ENCODE peak calls at places on chromosomes 11 and 22, in six cellular contexts. B is DMS79 treated with DMSO at 0.1 percent for 48 hours; I is stimulated activated CD8-positive, alpha-beta memory T cell treated with anti-CD3 and anti-CD28 coated beads, Interleukin-7, amount 100 ng/mL, for 48 hours; C is SK-MEL-5; O is GM03348; X is CD8-positive, alpha-beta T cell. L is an unnamed sample.

GRCh38 chr11:61392991-61393595 is 706 bp downstream of the TMEM216 start:
- DNase-seq in C (no peak), B (peak; percentile 26), X (peak; percentile 49), O (peak; percentile 33), I (no peak), L (no peak)

GRCh38 chr11:64932324-64932723 is 3.4 kb downstream of the GPHA2 start:
- DNase-seq in I (no peak), C (no peak), B (no peak), O (no peak), X (no peak), L (no peak)

GRCh38 chr11:124760205-124760652 is 1.9 kb downstream of the ESAM start:
- DNase-seq in B (no peak), O (no peak), I (no peak), X (no peak), C (no peak), L (no peak)

GRCh38 chr11:96037267-96037990 is 113.5 kb upstream of the MTMR2 start:
- DNase-seq in I (no peak), C (no peak), B (peak; percentile 89), X (no peak), O (peak; percentile 41), L (no peak)

GRCh38 chr11:17581036-17581731 is 34.1 kb downstream of the OTOG start:
- DNase-seq in B (no peak), X (no peak), O (no peak), C (no peak), I (no peak), L (no peak)

GRCh38 chr22:44823806-44824205 is 71.4 kb downstream of the ARHGAP8 start:
- DNase-seq in C (no peak), X (no peak), B (no peak), I (no peak), O (no peak), L (peak; percentile 49)

GRCh38 chr11:4095509-4096230 is 1.1 kb downstream of the RRM1 start:
- DNase-seq in C (no peak), I (no peak), O (peak; percentile 32), X (no peak), B (peak; percentile 41), L (no peak)

GRCh38 chr11:77299528-77299993 is 1.9 kb downstream of the GDPD4 start:
- DNase-seq in C (no peak), X (no peak), I (no peak), B (no peak), O (no peak), L (no peak)

GRCh38 chr11:12066799-12067508 is 43.4 kb upstream of the MICAL2 start:
- DNase-seq in O (peak; percentile 49), C (no peak), X (no peak), I (no peak), B (peak; percentile 84), L (peak; percentile 66)

GRCh38 chr11:130076774-130077481 is 7.2 kb downstream of the APLP2 start:
- DNase-seq in X (no peak), O (no peak), C (no peak), B (no peak), I (no peak), L (no peak)

GRCh38 chr11:67267188-67268035 is 1.1 kb downstream of the GRK2 start:
- DNase-seq in B (peak; percentile 13), C (no peak), I (no peak), O (no peak), X (peak; percentile 76), L (peak; percentile 73)

GRCh38 chr11:11531127-11531526 is 90.7 kb downstream of the GALNT18 start:
- DNase-seq in B (peak; percentile 23), O (no peak), X (no peak), C (no peak), I (no peak), L (no peak)

GRCh38 chr11:69601346-69601975 is 39.5 kb upstream of the CCND1 start:
- DNase-seq in I (no peak), B (no peak), X (no peak), O (no peak), C (no peak), L (no peak)

GRCh38 chr11:37223962-37224361 is 625.9 kb upstream of the RAG2 start:
- DNase-seq in I (no peak), X (no peak), C (no peak), B (no peak), O (no peak), L (no peak)

GRCh38 chr11:1826552-1827094 is 8.2 kb upstream of the SYT8 start:
- DNase-seq in B (no peak), O (peak; percentile 68), I (no peak), X (no peak), C (peak; percentile 54), L (peak; percentile 93)

GRCh38 chr11:8342821-8343681 is 79.4 kb upstream of the LMO1 start:
- DNase-seq in C (no peak), O (no peak), B (no peak), X (no peak), I (peak; percentile 13), L (peak; percentile 17)

GRCh38 chr11:46827995-46828394 is 18.1 kb downstream of the CKAP5 start:
- DNase-seq in C (no peak), X (no peak), B (no peak), O (no peak), I (no peak), L (no peak)

GRCh38 chr11:44741976-44742375 is 15.2 kb downstream of the TSPAN18 start:
- DNase-seq in X (no peak), C (no peak), B (no peak), I (no peak), O (no peak), L (no peak)

GRCh38 chr22:27218521-27218920 is 561.1 kb downstream of the MIAT start:
- DNase-seq in I (no peak), C (no peak), X (no peak), B (no peak), O (no peak), L (no peak)

GRCh38 chr11:15493921-15494630 is 379.4 kb downstream of the INSC start:
- DNase-seq in C (peak; percentile 22), O (no peak), B (no peak), I (no peak), X (no peak), L (no peak)

GRCh38 chr11:111797145-111797581 is 31.0 kb upstream of the PPP2R1B start:
- DNase-seq in I (no peak), X (no peak), C (peak; percentile 21), O (peak; percentile 15), B (peak; percentile 98), L (no peak)

GRCh38 chr11:29773656-29774264 is 243.1 kb downstream of the KCNA4 start:
- DNase-seq in O (no peak), C (no peak), X (no peak), B (no peak), I (no peak), L (no peak)

GRCh38 chr11:67698247-67698646 is 23.8 kb upstream of the ALDH3B2 start:
- DNase-seq in X (no peak), C (peak; percentile 61), I (no peak), B (no peak), O (no peak), L (no peak)

GRCh38 chr11:64762277-64762915 is 2.6 kb upstream of the PYGM start:
- DNase-seq in X (no peak), O (no peak), C (no peak), I (no peak), B (peak; percentile 74), L (no peak)

GRCh38 chr22:29251981-29252978 is 15.5 kb downstream of the RHBDD3 start:
- DNase-seq in O (no peak), B (no peak), X (no peak), I (no peak), C (no peak), L (peak; percentile 37)